ENCODE peak calls at places on chromosome 1, in four cellular contexts. One of them, this sample, is unnamed.

GRCh38 chr1:151326619-151327222 is 495 bp downstream of the PI4KB start:
- DNase-seq in AG10803: peak
- DNase-seq in vagina: no peak
- DNase-seq in cardiac fibroblast: peak
- DNase-seq in this sample: peak

GRCh38 chr1:184866991-184867788 is 107.1 kb downstream of the NIBAN1 start:
- DNase-seq in cardiac fibroblast: peak
- DNase-seq in vagina: no peak
- DNase-seq in AG10803: peak
- DNase-seq in this sample: peak

GRCh38 chr1:200073286-200073637 is 45.8 kb downstream of the NR5A2 start:
- DNase-seq in vagina: no peak
- DNase-seq in cardiac fibroblast: no peak
- DNase-seq in AG10803: no peak
- DNase-seq in this sample: no peak

GRCh38 chr1:205150651-205151428 is 29.1 kb upstream of the RBBP5 start:
- DNase-seq in cardiac fibroblast: no peak
- DNase-seq in AG10803: no peak
- DNase-seq in vagina: no peak
- DNase-seq in this sample: no peak

GRCh38 chr1:207470927-207471326 is 16.8 kb downstream of the CR2 start:
- DNase-seq in cardiac fibroblast: no peak
- DNase-seq in AG10803: no peak
- DNase-seq in vagina: no peak
- DNase-seq in this sample: no peak

GRCh38 chr1:197896301-197896700 is 6.1 kb upstream of the C1orf53 start:
- DNase-seq in cardiac fibroblast: no peak
- DNase-seq in AG10803: no peak
- DNase-seq in vagina: no peak
- DNase-seq in this sample: no peak

GRCh38 chr1:111442457-111442856 is 6.6 kb downstream of the WDR77 start:
- DNase-seq in vagina: no peak
- DNase-seq in AG10803: no peak
- DNase-seq in cardiac fibroblast: no peak
- DNase-seq in this sample: no peak

GRCh38 chr1:182206628-182207239 is 145.2 kb upstream of the ZNF648 start:
- DNase-seq in cardiac fibroblast: peak
- DNase-seq in AG10803: peak
- DNase-seq in vagina: peak
- DNase-seq in this sample: no peak

GRCh38 chr1:27137022-27137542 is 17.8 kb downstream of the SLC9A1 start:
- DNase-seq in AG10803: no peak
- DNase-seq in vagina: no peak
- DNase-seq in cardiac fibroblast: no peak
- DNase-seq in this sample: peak

GRCh38 chr1:44200336-44200735 is 12.9 kb upstream of the DMAP1 start:
- DNase-seq in cardiac fibroblast: no peak
- DNase-seq in AG10803: no peak
- DNase-seq in vagina: no peak
- DNase-seq in this sample: no peak

GRCh38 chr1:244163131-244163530 is 112.0 kb downstream of the ZBTB18 start:
- DNase-seq in vagina: no peak
- DNase-seq in AG10803: peak
- DNase-seq in cardiac fibroblast: no peak
- DNase-seq in this sample: peak

GRCh38 chr1:212368073-212368484 is 46.6 kb downstream of the PACC1 start:
- DNase-seq in cardiac fibroblast: peak
- DNase-seq in AG10803: peak
- DNase-seq in vagina: no peak
- DNase-seq in this sample: peak

GRCh38 chr1:203504400-203505250 is 10.7 kb downstream of the OPTC start:
- DNase-seq in cardiac fibroblast: peak
- DNase-seq in vagina: no peak
- DNase-seq in AG10803: peak
- DNase-seq in this sample: peak

GRCh38 chr1:67677408-67677807 is 7.6 kb upstream of the GADD45A start:
- DNase-seq in cardiac fibroblast: no peak
- DNase-seq in vagina: no peak
- DNase-seq in AG10803: no peak
- DNase-seq in this sample: no peak

GRCh38 chr1:151819227-151819835 is 12.3 kb downstream of the RORC start:
- DNase-seq in AG10803: no peak
- DNase-seq in cardiac fibroblast: no peak
- DNase-seq in vagina: no peak
- DNase-seq in this sample: no peak

GRCh38 chr1:247386695-247387094 is 29.3 kb upstream of the NLRP3 start:
- DNase-seq in AG10803: peak
- DNase-seq in cardiac fibroblast: peak
- DNase-seq in vagina: no peak
- DNase-seq in this sample: peak

GRCh38 chr1:197868751-197869501 is 33.5 kb upstream of the C1orf53 start:
- DNase-seq in vagina: no peak
- DNase-seq in AG10803: peak
- DNase-seq in cardiac fibroblast: peak
- DNase-seq in this sample: peak

GRCh38 chr1:182681516-182681915 is 2.9 kb downstream of the RGS8 start:
- DNase-seq in AG10803: no peak
- DNase-seq in vagina: no peak
- DNase-seq in cardiac fibroblast: no peak
- DNase-seq in this sample: no peak

GRCh38 chr1:20850021-20850420 is 62.9 kb upstream of the HP1BP3 start:
- DNase-seq in AG10803: no peak
- DNase-seq in cardiac fibroblast: no peak
- DNase-seq in vagina: no peak
- DNase-seq in this sample: peak

GRCh38 chr1:207868769-207869721 is 41.9 kb downstream of the CD34 start:
- DNase-seq in AG10803: peak
- DNase-seq in cardiac fibroblast: peak
- DNase-seq in vagina: no peak
- DNase-seq in this sample: peak

GRCh38 chr1:21278898-21279819 is 11.1 kb downstream of the ECE1 start:
- DNase-seq in vagina: no peak
- DNase-seq in cardiac fibroblast: no peak
- DNase-seq in AG10803: no peak
- DNase-seq in this sample: no peak

GRCh38 chr1:235853653-235854052 is 13.1 kb downstream of the LYST start:
- DNase-seq in AG10803: no peak
- DNase-seq in vagina: no peak
- DNase-seq in cardiac fibroblast: no peak
- DNase-seq in this sample: no peak

GRCh38 chr1:8013399-8013798 is 12.7 kb downstream of the ERRFI1 start:
- DNase-seq in vagina: no peak
- DNase-seq in cardiac fibroblast: no peak
- DNase-seq in AG10803: no peak
- DNase-seq in this sample: peak

GRCh38 chr1:39262802-39263201 is 58.3 kb downstream of the MACF1 start:
- DNase-seq in AG10803: peak
- DNase-seq in cardiac fibroblast: no peak
- DNase-seq in vagina: no peak
- DNase-seq in this sample: peak

GRCh38 chr1:64601207-64601606 is 131.3 kb downstream of the CACHD1 start:
- DNase-seq in AG10803: no peak
- DNase-seq in cardiac fibroblast: no peak
- DNase-seq in vagina: no peak
- DNase-seq in this sample: no peak

GRCh38 chr1:228048659-228049333 is 33.7 kb upstream of the ARF1 start:
- DNase-seq in cardiac fibroblast: no peak
- DNase-seq in AG10803: no peak
- DNase-seq in vagina: no peak
- DNase-seq in this sample: no peak

GRCh38 chr1:155569988-155570592 is 7.5 kb upstream of the ASH1L start:
- DNase-seq in AG10803: peak
- DNase-seq in vagina: no peak
- DNase-seq in cardiac fibroblast: peak
- DNase-seq in this sample: peak

GRCh38 chr1:116769561-116769977 is 15.3 kb downstream of the CD2 start:
- DNase-seq in AG10803: peak
- DNase-seq in cardiac fibroblast: peak
- DNase-seq in vagina: no peak
- DNase-seq in this sample: peak

GRCh38 chr1:220769205-220769604 is 17.5 kb upstream of the MTARC1 start:
- DNase-seq in AG10803: no peak
- DNase-seq in cardiac fibroblast: no peak
- DNase-seq in vagina: peak
- DNase-seq in this sample: no peak

GRCh38 chr1:220764757-220765156 is 16.6 kb downstream of the MTARC2 start:
- DNase-seq in vagina: no peak
- DNase-seq in AG10803: no peak
- DNase-seq in cardiac fibroblast: no peak
- DNase-seq in this sample: no peak

GRCh38 chr1:220770245-220770913 is 16.3 kb upstream of the MTARC1 start:
- DNase-seq in AG10803: no peak
- DNase-seq in cardiac fibroblast: no peak
- DNase-seq in vagina: peak
- DNase-seq in this sample: no peak

GRCh38 chr1:220767312-220768126 is 19.2 kb upstream of the MTARC1 start:
- DNase-seq in AG10803: no peak
- DNase-seq in vagina: no peak
- DNase-seq in cardiac fibroblast: peak
- DNase-seq in this sample: peak

GRCh38 chr1:220768127-220768601 is 18.5 kb upstream of the MTARC1 start:
- DNase-seq in vagina: no peak
- DNase-seq in cardiac fibroblast: peak
- DNase-seq in AG10803: no peak
- DNase-seq in this sample: peak
- TF ChIP-seq CTCF in vagina: no peak
- TF ChIP-seq CTCF in cardiac fibroblast: no peak
- TF ChIP-seq CTCF in AG10803: no peak
- TF ChIP-seq CTCF in this sample: no peak

DNA sequence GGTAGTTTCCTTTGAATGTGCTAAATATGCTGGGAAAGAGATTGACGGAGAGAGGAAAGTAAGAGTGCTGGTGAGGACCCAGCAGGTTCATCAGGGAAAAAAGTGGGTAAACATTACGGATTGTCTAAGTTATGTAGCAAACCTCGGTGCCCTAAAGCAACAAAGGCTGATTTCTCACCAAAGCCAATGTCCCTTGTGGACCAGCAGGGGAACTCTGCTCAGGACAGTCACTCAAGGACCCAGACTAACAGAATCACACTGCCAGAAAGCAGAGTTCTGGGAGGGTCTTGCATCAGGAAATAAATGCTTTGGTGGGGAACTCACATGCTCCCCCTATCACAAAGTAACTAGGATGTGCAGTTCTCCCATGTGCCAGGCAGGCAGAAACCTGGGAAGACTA is 1.7 kb upstream of the IKBKE start:
- DNase-seq in AG10803: no peak
- DNase-seq in cardiac fibroblast: no peak
- DNase-seq in vagina: no peak
- DNase-seq in this sample: no peak
- TF ChIP-seq CTCF in AG10803: no peak
- TF ChIP-seq CTCF in cardiac fibroblast: no peak
- TF ChIP-seq CTCF in vagina: no peak
- TF ChIP-seq CTCF in this sample: peak

GRCh38 chr1:112462953-112463279 is 45.8 kb upstream of the WNT2B start:
- DNase-seq in vagina: no peak
- DNase-seq in AG10803: no peak
- DNase-seq in cardiac fibroblast: no peak
- DNase-seq in this sample: no peak

GRCh38 chr1:112461200-112461871 is 47.4 kb upstream of the WNT2B start:
- DNase-seq in vagina: no peak
- DNase-seq in cardiac fibroblast: no peak
- DNase-seq in AG10803: no peak
- DNase-seq in this sample: peak

GRCh38 chr1:112465122-112465521 is 43.6 kb upstream of the WNT2B start:
- DNase-seq in vagina: no peak
- DNase-seq in cardiac fibroblast: peak
- DNase-seq in AG10803: peak
- DNase-seq in this sample: peak

GRCh38 chr1:112464501-112464900 is 44.3 kb upstream of the WNT2B start:
- DNase-seq in AG10803: no peak
- DNase-seq in vagina: peak
- DNase-seq in cardiac fibroblast: no peak
- DNase-seq in this sample: no peak

GRCh38 chr1:112466078-112466660 is 42.6 kb upstream of the WNT2B start:
- DNase-seq in cardiac fibroblast: peak
- DNase-seq in vagina: peak
- DNase-seq in AG10803: peak
- DNase-seq in this sample: peak
- TF ChIP-seq CTCF in cardiac fibroblast: peak
- TF ChIP-seq CTCF in vagina: peak
- TF ChIP-seq CTCF in AG10803: peak
- TF ChIP-seq CTCF in this sample: peak

GRCh38 chr1:6099297-6099696 is 53.6 kb downstream of the KCNAB2 start:
- DNase-seq in vagina: no peak
- DNase-seq in cardiac fibroblast: no peak
- DNase-seq in AG10803: no peak
- DNase-seq in this sample: no peak

GRCh38 chr1:6098303-6099215 is 52.9 kb downstream of the KCNAB2 start:
- DNase-seq in vagina: no peak
- DNase-seq in AG10803: peak
- DNase-seq in cardiac fibroblast: peak
- DNase-seq in this sample: no peak

GRCh38 chr1:6100801-6101783 is 55.4 kb downstream of the KCNAB2 start:
- DNase-seq in vagina: no peak
- DNase-seq in cardiac fibroblast: no peak
- DNase-seq in AG10803: no peak
- DNase-seq in this sample: no peak

GRCh38 chr1:6101826-6102225 is 56.1 kb downstream of the KCNAB2 start:
- DNase-seq in vagina: no peak
- DNase-seq in AG10803: no peak
- DNase-seq in cardiac fibroblast: no peak
- DNase-seq in this sample: no peak

GRCh38 chr1:6099787-6100765 is 54.4 kb downstream of the KCNAB2 start:
- DNase-seq in vagina: no peak
- DNase-seq in AG10803: no peak
- DNase-seq in cardiac fibroblast: no peak
- DNase-seq in this sample: peak
- TF ChIP-seq CTCF in vagina: no peak
- TF ChIP-seq CTCF in AG10803: no peak
- TF ChIP-seq CTCF in cardiac fibroblast: no peak
- TF ChIP-seq CTCF in this sample: peak

DNA sequence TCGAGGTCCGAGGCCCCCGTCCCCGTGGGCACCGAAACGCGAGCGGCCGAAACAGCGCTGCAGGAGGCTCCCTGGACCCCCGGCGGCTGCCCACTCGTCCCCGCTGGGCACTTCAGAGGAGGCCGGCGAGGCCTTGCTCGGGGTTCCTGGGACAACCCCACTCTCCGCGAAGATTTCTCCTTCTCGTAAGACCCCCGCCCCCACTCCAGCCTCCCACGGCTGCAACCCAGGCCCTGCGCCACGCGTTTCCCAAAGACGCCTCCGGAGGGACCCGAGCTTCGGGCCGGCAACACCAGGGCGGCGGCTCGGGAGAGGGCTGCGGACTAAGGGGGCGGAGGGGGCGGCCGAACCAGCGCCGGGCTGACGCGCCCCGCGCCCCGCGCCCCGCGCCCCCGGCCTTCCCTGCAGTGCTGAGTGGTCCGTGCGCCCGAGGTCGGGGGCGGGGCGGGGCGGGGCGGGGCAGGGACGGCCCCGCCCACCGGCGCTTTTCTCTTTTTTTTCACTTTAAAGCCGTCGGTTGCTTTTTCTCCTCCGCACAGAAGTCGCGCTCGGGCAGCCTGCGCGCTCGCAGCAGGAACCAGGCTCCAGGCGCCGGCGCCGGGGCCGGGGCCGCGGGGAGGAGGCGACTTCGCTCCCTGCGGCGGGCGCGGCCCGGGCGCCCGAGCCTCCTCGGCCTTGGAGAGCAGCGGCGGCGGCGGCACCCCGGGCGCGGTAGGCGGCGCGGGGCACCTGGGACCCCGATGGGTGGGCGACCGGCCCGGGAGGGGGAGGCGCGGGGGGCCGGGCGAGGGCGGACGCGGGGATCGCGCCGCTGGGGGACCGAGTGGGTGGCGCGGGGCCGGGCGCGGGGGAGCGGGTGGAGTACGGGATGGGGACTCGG is at the start of gene SPSB1:
- DNase-seq in AG10803: peak
- DNase-seq in vagina: no peak
- DNase-seq in cardiac fibroblast: peak
- DNase-seq in this sample: peak
- TF ChIP-seq CTCF in AG10803: no peak
- TF ChIP-seq CTCF in vagina: no peak
- TF ChIP-seq CTCF in cardiac fibroblast: no peak
- TF ChIP-seq CTCF in this sample: no peak